ENCODE peak calls at places on chromosome 15, in five cellular contexts. W is tibial artery, M is cardiac muscle cell, N is suprapubic skin, O is astrocyte. Q is an unnamed sample. For H3K36me3, the result is how much of the 10 kb centered on the place peaks cover.

GRCh38 chr15:62951481-62951880 is 91.1 kb upstream of the TPM1 start:
- DNase-seq in W (no peak), M (no peak), N (no peak), O (no peak), Q (no peak)

GRCh38 chr15:48644827-48645557 is 517 bp downstream of the FBN1 start:
- DNase-seq in W (peak), M (peak), N (no peak), O (peak), Q (no peak)

GRCh38 chr15:33068007-33068441 is 126.5 kb downstream of the FMN1 start:
- DNase-seq in W (peak), M (no peak), N (no peak), O (no peak), Q (peak)

GRCh38 chr15:26531489-26531888 is 241.4 kb downstream of the GABRB3 start:
- DNase-seq in W (no peak), M (no peak), N (no peak), O (no peak), Q (no peak)

GRCh38 chr15:77486542-77487478 is 66.1 kb downstream of the HMG20A start:
- DNase-seq in W (no peak), M (peak), N (no peak), O (peak), Q (no peak)

GRCh38 chr15:43513550-43513949 is 3.9 kb upstream of the MAP1A start:
- DNase-seq in W (no peak), M (no peak), N (no peak), O (no peak), Q (no peak)

GRCh38 chr15:58748040-58748786 is 1.3 kb downstream of the ADAM10 start:
- DNase-seq in W (no peak), M (no peak), N (no peak), O (no peak), Q (no peak)

GRCh38 chr15:51874751-51875644 is 45.5 kb downstream of the TMOD3 start:
- DNase-seq in W (no peak), M (peak), N (no peak), O (peak), Q (peak)

GRCh38 chr15:43237842-43238470 is 17.1 kb upstream of the EPB42 start:
- DNase-seq in W (no peak), M (no peak), N (no peak), O (no peak), Q (no peak)

GRCh38 chr15:69679623-69680228 is 227.1 kb downstream of the RPLP1 start:
- DNase-seq in W (no peak), M (no peak), N (no peak), O (no peak), Q (no peak)

GRCh38 chr15:38547255-38547997 is 17.2 kb downstream of the RASGRP1 start:
- DNase-seq in W (no peak), M (peak), N (no peak), O (peak), Q (no peak)

GRCh38 chr15:62989366-62990055 is 53.0 kb upstream of the TPM1 start:
- DNase-seq in W (no peak), M (no peak), N (no peak), O (peak), Q (no peak)

GRCh38 chr15:45790325-45790943 is 155.6 kb downstream of the SQOR start:
- DNase-seq in W (no peak), M (peak), N (no peak), O (no peak), Q (no peak)

GRCh38 chr15:56040081-56041035 is 46.9 kb upstream of the NEDD4 start:
- DNase-seq in W (peak), M (peak), N (no peak), O (peak), Q (peak)

GRCh38 chr15:68798695-68799094 is 22.0 kb downstream of the ANP32A start:
- DNase-seq in W (peak), M (no peak), N (no peak), O (no peak), Q (no peak)

GRCh38 chr15:92892201-92892555 is 7.9 kb upstream of the CHD2 start:
- DNase-seq in W (no peak), M (no peak), N (no peak), O (no peak), Q (no peak)
- H3K36me3 ChIP-seq in W (half or more), M (half or more), N (half or more), O (half or more), Q (under half)

GRCh38 chr15:66046751-66047150 is 177.5 kb downstream of the RAB11A start:
- DNase-seq in W (no peak), M (no peak), N (no peak), O (no peak), Q (no peak)
- TF ChIP-seq CTCF in W (no peak), M (no peak), N (no peak), O (no peak), Q (no peak)

DNA sequence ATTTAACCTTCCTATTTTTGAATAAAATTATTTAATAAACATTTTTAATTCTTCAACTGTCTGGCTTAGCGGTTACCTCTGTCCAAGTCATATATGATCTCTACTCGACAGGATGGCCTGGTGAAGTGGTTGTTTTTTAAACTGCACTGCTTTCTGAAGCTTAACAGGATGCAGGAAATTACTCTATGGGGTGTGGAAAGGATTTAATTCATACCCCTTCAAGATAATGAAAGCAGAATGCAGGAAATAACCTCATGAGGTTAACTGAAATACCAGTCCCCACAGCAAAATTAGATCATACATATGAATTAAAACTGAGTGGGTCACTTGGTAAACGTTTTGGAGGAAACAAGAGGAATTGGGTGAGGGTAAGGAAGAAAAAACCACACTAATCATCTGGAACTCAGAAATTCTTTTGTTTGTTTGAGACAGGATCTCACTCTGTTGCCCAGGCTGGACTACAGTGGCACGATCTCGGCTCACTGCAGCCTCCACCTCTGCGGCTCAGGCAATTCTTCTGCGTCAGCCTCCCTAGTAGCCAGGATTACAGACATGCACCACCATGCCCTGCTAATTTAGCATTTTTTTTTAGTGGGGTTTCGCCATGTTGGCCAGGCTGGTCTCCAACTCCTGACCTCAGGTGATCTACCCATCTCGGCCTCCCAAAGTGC is 50.1 kb downstream of the LYSMD4 start:
- DNase-seq in W (no peak), M (peak), N (no peak), O (peak), Q (no peak)
- H3K36me3 ChIP-seq in W (under half), M (under half), N (under half), O (under half), Q (under half)

GRCh38 chr15:87477056-87477455 is 779.5 kb downstream of the NTRK3 start:
- DNase-seq in W (no peak), M (no peak), N (no peak), O (no peak), Q (no peak)

GRCh38 chr15:87483468-87483867 is 773.1 kb downstream of the NTRK3 start:
- DNase-seq in W (no peak), M (no peak), N (no peak), O (no peak), Q (no peak)

GRCh38 chr15:87478688-87479072 is 777.9 kb downstream of the NTRK3 start:
- DNase-seq in W (no peak), M (no peak), N (no peak), O (no peak), Q (no peak)

DNA sequence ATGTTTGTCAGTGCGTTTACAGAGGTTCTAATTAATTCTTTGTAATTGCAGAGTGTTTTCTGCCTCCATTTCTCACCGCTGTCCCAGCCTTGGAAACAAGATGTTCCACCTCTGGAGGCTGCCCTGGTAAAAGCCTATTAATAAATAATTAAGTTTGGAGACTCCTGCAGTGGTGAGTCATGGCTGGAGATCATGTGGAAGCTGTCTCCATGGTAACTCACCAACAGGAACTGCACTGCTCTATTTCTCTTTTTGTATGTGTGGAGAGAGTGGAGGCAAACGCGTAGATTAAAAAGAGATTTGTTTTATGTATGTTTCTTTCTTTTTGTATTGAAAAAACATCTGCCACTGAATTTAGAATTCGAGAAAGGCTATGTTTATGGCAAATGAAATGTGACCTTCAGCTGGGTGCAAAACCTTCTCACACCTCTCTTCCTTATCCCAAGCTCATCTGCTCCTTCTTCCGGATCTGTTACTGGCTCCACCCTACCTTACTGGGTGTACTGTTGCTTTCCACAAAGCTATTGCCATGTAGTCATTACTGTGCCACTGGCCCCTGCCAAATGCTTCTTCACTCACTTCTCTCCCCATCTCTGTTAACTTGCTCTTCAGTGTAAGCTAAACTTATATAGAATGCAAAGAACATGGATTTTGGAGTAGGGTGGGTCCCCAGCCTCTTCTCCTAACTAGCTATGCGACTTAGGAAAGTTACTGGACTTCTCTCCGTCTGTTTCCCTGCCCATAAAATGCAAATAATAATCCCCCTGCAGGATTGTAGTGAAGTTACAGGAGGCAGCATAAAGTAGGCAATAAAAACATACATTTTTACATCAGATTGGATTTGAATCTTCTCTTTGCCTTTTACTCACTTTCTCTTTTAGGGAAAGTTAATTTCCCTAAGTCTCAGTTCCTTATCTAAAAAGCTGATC is 778.5 kb downstream of the NTRK3 start:
- DNase-seq in W (peak), M (peak), N (no peak), O (peak), Q (peak)
- TF ChIP-seq CTCF in W (no peak), M (no peak), N (no peak), O (peak), Q (no peak)

GRCh38 chr15:90812881-90813280 is 55.5 kb upstream of the FURIN start:
- DNase-seq in W (no peak), M (no peak), N (no peak), O (no peak), Q (no peak)
- H3K36me3 ChIP-seq in W (under half), M (under half), N (under half), O (under half), Q (under half)

Q was measured in BJ.